ENCODE peak calls at places on chromosome 15, in seven cellular contexts. J, E, N, M, X, F and B are unnamed samples.

GRCh38 chr15:89740137-89740536 is 10.9 kb downstream of the MESP1 start:
- DNase-seq in M (peak; percentile 52), E (peak; percentile 85), F (peak; percentile 53), J (peak; percentile 77), X (peak; percentile 48), N (peak; percentile 83), B (peak; percentile 75)

GRCh38 chr15:42184313-42184712 is 23.8 kb downstream of the VPS39 start:
- DNase-seq in E (no peak), X (no peak), N (no peak), J (peak; percentile 6), M (no peak), F (no peak), B (peak; percentile 5)

GRCh38 chr15:41838400-41838897 is at the start of gene PLA2G4B:
- DNase-seq in X (peak; percentile 87), M (peak; percentile 52), J (no peak), E (no peak), N (no peak), F (no peak), B (no peak)

GRCh38 chr15:88920186-88920891 is 7.2 kb upstream of the MFGE8 start:
- DNase-seq in N (no peak), J (peak; percentile 62), F (no peak), E (peak; percentile 42), X (no peak), M (peak; percentile 74), B (peak; percentile 91)

GRCh38 chr15:64856429-64857145 is 14.9 kb downstream of the PLEKHO2 start:
- DNase-seq in J (peak; percentile 64), X (no peak), M (no peak), F (no peak), N (peak; percentile 80), E (peak; percentile 64), B (no peak)

GRCh38 chr15:93987068-93987467 is 244.3 kb upstream of the MCTP2 start:
- DNase-seq in X (no peak), N (no peak), E (no peak), F (no peak), M (no peak), J (no peak), B (no peak)

GRCh38 chr15:76312540-76313174 is 1.4 kb upstream of the ETFA start:
- DNase-seq in X (no peak), J (no peak), E (peak; percentile 13), F (no peak), N (no peak), M (peak; percentile 14), B (peak; percentile 43)

GRCh38 chr15:96181873-96182301 is 148.6 kb upstream of the NR2F2 start:
- DNase-seq in E (peak; percentile 90), N (peak; percentile 92), J (peak; percentile 44), M (peak; percentile 79), F (peak; percentile 85), X (no peak), B (peak; percentile 96)

GRCh38 chr15:40053234-40054055 is 14.5 kb upstream of the SRP14 start:
- DNase-seq in F (no peak), J (no peak), X (no peak), N (no peak), M (no peak), E (no peak), B (no peak)
- TF ChIP-seq CTCF in F (no peak), J (peak; percentile 6), X (no peak), N (no peak), M (no peak), E (peak; percentile 12), B (peak; percentile 6)

GRCh38 chr15:36942248-36942827 is 158.0 kb downstream of the MEIS2 start:
- DNase-seq in M (no peak), X (no peak), E (no peak), N (no peak), J (no peak), F (no peak), B (no peak)
- H3K4me3 ChIP-seq in M (no peak overlapping the region), X (no peak overlapping the region), E (no peak overlapping the region), N (no peak overlapping the region), J (no peak overlapping the region), F (no peak overlapping the region), B (no peak overlapping the region)

GRCh38 chr15:28989239-28989830 is 103.6 kb downstream of the APBA2 start:
- DNase-seq in N (no peak), E (no peak), F (no peak), J (no peak), X (no peak), M (no peak), B (no peak)
- TF ChIP-seq CTCF in N (no peak), E (no peak), F (peak; percentile 20), J (peak; percentile 33), X (no peak), M (no peak), B (no peak)

GRCh38 chr15:50876989-50877360 is 31.5 kb upstream of the AP4E1 start:
- DNase-seq in M (peak; percentile 79), N (peak; percentile 93), F (peak; percentile 91), X (peak; percentile 74), J (peak; percentile 94), E (peak; percentile 95), B (peak; percentile 89)

GRCh38 chr15:50879016-50879415 is 29.5 kb upstream of the AP4E1 start:
- DNase-seq in N (no peak), E (no peak), X (no peak), F (no peak), J (no peak), M (no peak), B (no peak)

GRCh38 chr15:50881121-50882048 is 27.1 kb upstream of the AP4E1 start:
- DNase-seq in J (peak; percentile 5), X (no peak), E (no peak), N (peak; percentile 24), F (no peak), M (peak; percentile 71), B (no peak)

GRCh38 chr15:50880651-50881114 is 27.8 kb upstream of the AP4E1 start:
- DNase-seq in E (peak; percentile 72), F (peak; percentile 43), N (peak; percentile 65), J (peak; percentile 76), X (no peak), M (peak; percentile 68), B (peak; percentile 76)

DNA sequence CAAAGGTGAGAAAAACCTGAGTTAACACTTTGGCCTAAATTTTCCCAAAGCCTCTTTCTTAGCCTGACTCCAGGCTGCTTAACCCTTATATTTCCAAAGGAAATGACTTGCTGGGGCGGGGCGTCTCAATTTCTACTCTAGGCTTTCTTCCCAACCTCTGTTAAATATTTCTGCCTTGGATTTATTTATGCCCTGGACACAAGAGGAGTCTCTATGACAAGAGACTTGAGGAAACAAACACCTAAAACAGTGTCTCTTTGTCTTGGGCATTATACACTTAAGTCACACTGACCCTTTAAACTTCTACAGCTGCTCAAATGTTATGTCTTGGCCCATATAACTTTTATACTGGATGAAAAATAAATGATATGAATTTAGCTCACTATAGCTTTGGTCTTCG is 28.3 kb upstream of the AP4E1 start:
- DNase-seq in X (no peak), M (no peak), F (no peak), E (no peak), J (no peak), N (no peak), B (no peak)
- H3K4me3 ChIP-seq in X (no peak overlapping the region), M (no peak overlapping the region), F (no peak overlapping the region), E (no peak overlapping the region), J (no peak overlapping the region), N (no peak overlapping the region), B (no peak overlapping the region)

DNA sequence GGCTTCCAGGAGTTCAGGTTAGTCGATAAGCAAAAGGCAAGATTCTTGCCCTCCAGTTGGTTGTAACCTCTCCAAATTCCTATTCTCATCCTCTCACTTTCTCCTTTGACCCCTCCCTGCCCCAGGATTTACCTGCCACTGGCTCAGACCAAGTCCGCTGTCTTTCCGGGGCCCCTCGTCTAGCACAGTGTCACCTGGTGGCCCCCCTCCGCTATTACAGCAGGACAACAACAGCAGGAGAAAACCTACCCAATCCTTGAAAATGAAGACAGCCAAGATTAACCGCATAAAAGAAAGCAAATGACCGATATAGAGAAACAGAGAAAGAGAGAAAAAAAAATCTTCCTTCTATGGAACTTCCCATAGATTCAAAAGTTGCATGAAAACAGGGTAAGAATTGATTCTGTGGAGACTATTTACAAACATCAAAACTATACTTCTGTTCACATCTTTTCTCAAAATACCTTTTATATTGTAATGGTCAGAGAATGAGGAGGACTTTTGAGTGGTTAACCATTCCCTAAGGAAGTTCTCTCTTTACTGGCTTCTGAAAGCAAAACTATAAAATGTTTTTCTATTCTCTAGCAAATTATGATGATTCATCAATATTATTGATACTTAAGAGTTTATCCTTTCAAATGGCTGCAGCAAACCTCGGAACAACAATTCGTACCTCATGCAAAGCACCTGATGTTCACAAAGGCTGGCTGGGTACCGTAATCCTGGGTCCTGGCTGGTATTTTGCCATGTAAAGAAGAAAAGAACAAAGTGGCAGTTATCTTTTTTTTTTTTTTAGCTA is 10.0 kb upstream of the ST8SIA2 start:
- DNase-seq in E (peak; percentile 13), N (peak; percentile 25), F (no peak), J (no peak), X (no peak), M (no peak), B (peak; percentile 11)
- TF ChIP-seq CTCF in E (peak; percentile 72), N (peak; percentile 40), F (peak; percentile 53), J (peak; percentile 84), X (no peak), M (peak; percentile 40), B (peak; percentile 59)

DNA sequence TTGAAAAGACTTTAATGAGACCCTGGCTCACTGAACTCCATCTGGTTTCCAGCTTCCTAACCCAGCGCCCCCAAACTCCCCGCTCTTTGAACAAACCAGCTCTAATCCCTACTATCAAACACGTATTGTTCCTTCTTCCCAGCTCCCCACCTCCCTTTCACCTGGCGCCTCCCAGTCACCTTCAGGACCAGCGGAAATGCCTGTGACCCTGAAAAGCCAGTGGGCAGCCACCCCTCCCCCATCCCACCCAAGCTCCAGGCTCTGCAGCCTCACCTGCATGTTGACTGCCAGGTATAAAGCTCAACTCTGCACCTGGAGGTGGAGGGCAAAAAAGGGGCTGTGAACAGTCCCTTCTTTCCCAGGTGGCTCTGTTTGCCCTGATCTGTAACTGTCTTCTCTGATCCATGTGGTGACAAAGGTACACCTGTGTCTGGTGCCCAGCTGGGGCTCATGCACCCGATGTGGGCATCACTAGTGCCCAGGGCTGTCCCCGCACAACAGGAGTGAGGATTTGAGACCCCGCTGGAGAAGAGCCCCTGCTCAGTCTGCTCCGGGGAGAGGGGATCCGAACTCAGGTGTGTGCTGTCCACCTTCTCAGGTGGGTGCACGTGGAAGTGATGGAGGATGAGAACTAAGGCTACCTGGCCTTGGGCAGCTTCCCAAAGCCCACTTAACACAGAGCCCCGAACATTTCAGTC is 129.0 kb downstream of the NSMCE3 start:
- DNase-seq in E (no peak), F (no peak), M (no peak), X (peak; percentile 11), N (no peak), J (no peak), B (no peak)
- H3K4me3 ChIP-seq in E (no peak overlapping the region), F (no peak overlapping the region), M (no peak overlapping the region), X (no peak overlapping the region), N (no peak overlapping the region), J (no peak overlapping the region), B (no peak overlapping the region)

GRCh38 chr15:78301326-78301725 is 1.9 kb upstream of the SKIC8 start:
- DNase-seq in N (no peak), J (no peak), M (no peak), F (no peak), E (no peak), X (no peak), B (no peak)
- TF ChIP-seq CTCF in N (no peak), J (no peak), M (no peak), F (no peak), E (no peak), X (no peak), B (no peak)

DNA sequence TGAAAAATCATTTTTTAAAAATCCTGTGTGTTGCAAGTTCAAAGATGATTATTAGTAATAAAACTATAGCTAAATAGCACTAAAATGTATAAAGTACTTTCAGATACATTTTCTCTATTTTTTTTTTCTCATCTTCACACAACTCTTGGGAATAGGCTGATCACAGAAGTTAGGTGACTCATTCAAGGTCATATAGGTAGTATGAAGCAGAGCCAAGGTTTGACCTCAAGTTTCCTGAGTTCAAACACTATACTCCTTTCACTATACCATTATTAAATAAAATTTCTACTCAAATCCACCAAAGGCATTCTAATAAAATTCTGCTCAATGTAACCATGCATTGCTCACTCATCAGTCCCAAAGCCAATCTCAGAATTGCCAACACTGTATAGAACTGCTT is 21.3 kb downstream of the FRMD5 start:
- DNase-seq in N (no peak), J (no peak), F (no peak), X (no peak), E (no peak), M (no peak), B (no peak)
- H3K4me3 ChIP-seq in N (no peak overlapping the region), J (no peak overlapping the region), F (no peak overlapping the region), X (no peak overlapping the region), E (no peak overlapping the region), M (no peak overlapping the region), B (no peak overlapping the region)